ENCODE peak calls at places on chromosomes 3 and 15, in nine cellular contexts. W, Q, O, P, Y, A, V, M and I are unnamed samples.
A peak's percentile ranks its signal among the peaks of the same experiment; 100 is the strongest.

GRCh38 chr15:32994810-32995424 is 199.6 kb downstream of the FMN1 start:
- DNase-seq in W (no peak), Q (peak; percentile 24), O (no peak), P (no peak), Y (peak; percentile 69), A (peak; percentile 70), V (no peak), M (peak; percentile 35), I (no peak)

GRCh38 chr3:108132727-108133373 is 42.0 kb upstream of the CD47 start:
- DNase-seq in W (no peak), Q (no peak), O (no peak), P (no peak), Y (peak; percentile 94), A (peak; percentile 54), V (no peak), M (no peak), I (no peak)

GRCh38 chr3:79844176-79844575 is 76.4 kb upstream of the ROBO1 start:
- DNase-seq in W (no peak), Q (no peak), O (no peak), P (no peak), Y (no peak), A (peak; percentile 12), V (no peak), M (no peak), I (no peak)

GRCh38 chr3:167187211-167187610 is 192.9 kb downstream of the ZBBX start:
- DNase-seq in W (no peak), Q (no peak), O (no peak), P (no peak), Y (no peak), A (no peak), V (no peak), M (no peak), I (no peak)

GRCh38 chr3:185976977-185977678 is 39.3 kb upstream of the TRA2B start:
- DNase-seq in W (peak; percentile 77), Q (peak; percentile 32), O (peak; percentile 85), P (peak; percentile 59), Y (peak; percentile 86), A (peak; percentile 72), V (peak; percentile 53), M (peak; percentile 79), I (peak; percentile 76)

GRCh38 chr3:25473246-25473645 is 45.2 kb downstream of the RARB start:
- DNase-seq in W (no peak), Q (no peak), O (peak; percentile 1), P (no peak), Y (no peak), A (peak; percentile 31), V (no peak), M (no peak), I (no peak)

GRCh38 chr3:172557515-172558220 is 34.4 kb upstream of the TNFSF10 start:
- DNase-seq in W (no peak), Q (no peak), O (no peak), P (no peak), Y (no peak), A (no peak), V (no peak), M (no peak), I (no peak)

GRCh38 chr3:166190360-166190759 is 353.1 kb upstream of the BCHE start:
- DNase-seq in W (no peak), Q (no peak), O (no peak), P (no peak), Y (peak; percentile 77), A (peak; percentile 65), V (no peak), M (no peak), I (no peak)

GRCh38 chr15:92226020-92226612 is 167.6 kb upstream of the ST8SIA2 start:
- DNase-seq in W (no peak), Q (no peak), O (peak; percentile 10), P (no peak), Y (peak; percentile 22), A (no peak), V (peak; percentile 1), M (peak; percentile 15), I (no peak)

GRCh38 chr3:192170659-192171058 is 556.7 kb downstream of the FGF12 start:
- DNase-seq in W (no peak), Q (no peak), O (no peak), P (no peak), Y (no peak), A (peak; percentile 9), V (no peak), M (no peak), I (no peak)

GRCh38 chr3:97425002-97425401 is 339.6 kb upstream of the ARL6 start:
- DNase-seq in W (no peak), Q (no peak), O (no peak), P (no peak), Y (no peak), A (no peak), V (no peak), M (no peak), I (no peak)

GRCh38 chr15:39127925-39128617 is 452.8 kb upstream of the THBS1 start:
- DNase-seq in W (no peak), Q (peak; percentile 57), O (no peak), P (no peak), Y (peak; percentile 97), A (peak; percentile 96), V (no peak), M (no peak), I (no peak)

GRCh38 chr15:78037779-78038305 is 39.7 kb downstream of the TBC1D2B start:
- DNase-seq in W (no peak), Q (no peak), O (no peak), P (no peak), Y (no peak), A (no peak), V (no peak), M (no peak), I (no peak)

GRCh38 chr15:101221858-101222257 is 30.0 kb downstream of the CHSY1 start:
- DNase-seq in W (no peak), Q (no peak), O (no peak), P (no peak), Y (no peak), A (no peak), V (no peak), M (no peak), I (no peak)

GRCh38 chr3:196624008-196624790 is 15.3 kb upstream of the NRROS start:
- DNase-seq in W (no peak), Q (no peak), O (no peak), P (no peak), Y (no peak), A (no peak), V (no peak), M (peak; percentile 51), I (peak; percentile 28)

GRCh38 chr3:191959876-191960418 is 499.0 kb downstream of the PYDC2 start:
- DNase-seq in W (no peak), Q (no peak), O (no peak), P (no peak), Y (no peak), A (peak; percentile 6), V (no peak), M (no peak), I (no peak)

GRCh38 chr3:195259146-195259563 is 11.8 kb downstream of the XXYLT1 start:
- DNase-seq in W (no peak), Q (no peak), O (no peak), P (no peak), Y (peak; percentile 30), A (peak; percentile 64), V (no peak), M (peak; percentile 34), I (no peak)

GRCh38 chr3:36520241-36521006 is 140.1 kb downstream of the STAC start:
- DNase-seq in W (no peak), Q (no peak), O (no peak), P (no peak), Y (no peak), A (no peak), V (no peak), M (no peak), I (no peak)

GRCh38 chr15:39682366-39682765 is 100.3 kb downstream of the FSIP1 start:
- DNase-seq in W (no peak), Q (no peak), O (no peak), P (no peak), Y (no peak), A (peak; percentile 27), V (no peak), M (no peak), I (no peak)

GRCh38 chr15:70478251-70478990 is 284.9 kb downstream of the UACA start:
- DNase-seq in W (no peak), Q (no peak), O (peak; percentile 17), P (no peak), Y (no peak), A (no peak), V (no peak), M (peak; percentile 74), I (no peak)

GRCh38 chr3:133962879-133963278 is 66.8 kb downstream of the SLCO2A1 start:
- DNase-seq in W (no peak), Q (no peak), O (no peak), P (no peak), Y (peak; percentile 20), A (peak; percentile 78), V (no peak), M (no peak), I (no peak)

GRCh38 chr15:76340802-76341365 is 4.3 kb downstream of the ISL2 start:
- DNase-seq in W (no peak), Q (no peak), O (no peak), P (no peak), Y (no peak), A (no peak), V (no peak), M (peak; percentile 79), I (peak; percentile 37)

GRCh38 chr3:172341482-172342059 is 106.7 kb downstream of the GHSR start:
- DNase-seq in W (no peak), Q (peak; percentile 41), O (no peak), P (no peak), Y (peak; percentile 89), A (peak; percentile 68), V (peak; percentile 47), M (peak; percentile 43), I (no peak)

GRCh38 chr15:101652783-101653430 is 726 bp upstream of the TM2D3 start:
- DNase-seq in W (no peak), Q (no peak), O (no peak), P (peak; percentile 27), Y (peak; percentile 43), A (no peak), V (no peak), M (no peak), I (peak; percentile 13)